ENCODE peak calls at places on chromosomes 16 and 17, in six cellular contexts. A is Right ventricle myocardium inferior, J is GM03348, T is heart left ventricle, F is Caki2, K is islet precursor cell. O is an unnamed sample.

GRCh38 chr17:44736551-44737240 is 22.1 kb upstream of the ADAM11 start:
- DNase-seq in A (peak; percentile 37), T (no peak), F (no peak), K (no peak), J (no peak), O (no peak)

GRCh38 chr17:72351884-72352346 is 231.1 kb downstream of the SOX9 start:
- DNase-seq in K (peak; percentile 79), T (no peak), F (no peak), J (no peak), A (no peak), O (no peak)

GRCh38 chr16:49347476-49347875 is 26.1 kb upstream of the C16orf78 start:
- DNase-seq in J (no peak), K (no peak), F (no peak), A (no peak), T (no peak), O (no peak)

GRCh38 chr17:65519471-65519870 is 42.0 kb downstream of the AXIN2 start:
- DNase-seq in T (no peak), F (no peak), K (peak; percentile 55), A (no peak), J (no peak), O (no peak)

GRCh38 chr16:3094289-3095027 is 4.6 kb downstream of the ZSCAN10 start:
- DNase-seq in F (no peak), A (no peak), J (peak; percentile 44), K (no peak), T (no peak), O (peak; percentile 67)

GRCh38 chr16:28499854-28500253 is 5.4 kb downstream of the APOBR start:
- DNase-seq in A (peak; percentile 14), T (no peak), J (no peak), K (no peak), F (peak; percentile 69), O (no peak)

GRCh38 chr16:85168732-85169256 is 56.5 kb upstream of the CIBAR2 start:
- DNase-seq in F (no peak), A (peak; percentile 80), J (peak; percentile 95), T (peak; percentile 74), K (peak; percentile 84), O (no peak)

GRCh38 chr17:21524211-21524591 is 148.0 kb downstream of the KCNJ12 start:
- DNase-seq in K (peak; percentile 48), A (no peak), F (no peak), J (no peak), T (no peak), O (no peak)

GRCh38 chr17:45307290-45308015 is 9.4 kb downstream of the MAP3K14 start:
- DNase-seq in J (peak; percentile 72), T (no peak), F (peak; percentile 52), K (no peak), A (no peak), O (peak; percentile 91)

GRCh38 chr17:36813357-36813756 is 123.9 kb upstream of the LHX1 start:
- DNase-seq in F (no peak), J (no peak), K (no peak), A (no peak), T (no peak), O (no peak)

GRCh38 chr17:47810200-47810821 is 11.3 kb downstream of the OSBPL7 start:
- DNase-seq in K (peak; percentile 100), F (peak; percentile 95), T (peak; percentile 3), J (peak; percentile 89), A (no peak), O (no peak)

GRCh38 chr16:14088155-14088753 is 17.1 kb downstream of the MRTFB start:
- DNase-seq in K (no peak), T (no peak), F (no peak), J (no peak), A (no peak), O (peak; percentile 11)

GRCh38 chr16:85309656-85310587 is 197.7 kb upstream of the CIBAR2 start:
- DNase-seq in J (no peak), K (no peak), T (no peak), A (peak; percentile 81), F (peak; percentile 27), O (peak; percentile 95)

GRCh38 chr17:40361925-40362695 is 2.4 kb downstream of the GJD3 start:
- DNase-seq in T (no peak), J (no peak), K (peak; percentile 48), F (no peak), A (no peak), O (no peak)

GRCh38 chr16:65489531-65490023 is 367.7 kb upstream of the CDH11 start:
- DNase-seq in K (no peak), A (no peak), F (no peak), T (no peak), J (peak; percentile 11), O (no peak)

GRCh38 chr17:39667262-39668140 is 752 bp upstream of the PNMT start:
- DNase-seq in F (no peak), J (no peak), A (peak; percentile 75), T (no peak), K (no peak), O (no peak)

GRCh38 chr17:51166987-51167931 is 1.0 kb downstream of the NME2 start:
- DNase-seq in A (peak; percentile 74), T (peak; percentile 40), F (peak; percentile 53), K (peak; percentile 89), J (peak; percentile 91), O (peak; percentile 28)

GRCh38 chr17:27526603-27527002 is 70.4 kb downstream of the KSR1 start:
- DNase-seq in J (peak; percentile 62), K (peak; percentile 80), F (no peak), A (no peak), T (peak; percentile 48), O (peak; percentile 90)

GRCh38 chr17:35947156-35947585 is 3.7 kb upstream of the LYZL6 start:
- DNase-seq in J (peak; percentile 56), K (peak; percentile 86), A (no peak), F (peak; percentile 68), T (peak; percentile 19), O (peak; percentile 78)

GRCh38 chr16:89709166-89709565 is 7.7 kb upstream of the SPATA2L start:
- DNase-seq in F (no peak), T (no peak), J (no peak), K (no peak), A (no peak), O (no peak)

GRCh38 chr17:21252875-21253645 is at the start of gene NATD1:
- DNase-seq in T (peak; percentile 91), J (peak; percentile 95), K (peak; percentile 94), F (peak; percentile 71), A (peak; percentile 97), O (peak; percentile 69)

GRCh38 chr16:85619089-85619850 is 6.1 kb downstream of the GSE1 start:
- DNase-seq in K (no peak), T (no peak), A (no peak), J (no peak), F (no peak), O (no peak)